ENCODE peak calls at places on chromosomes 4 and X, in eight cellular contexts. F is amniotic epithelial cell, H is WTC11, O is fibroblast of mammary gland, X is lower leg skin, E is thyroid gland, Q is foreskin fibroblast, A is T-helper 1 cell. C is an unnamed sample.

GRCh38 chrX:149370097-149370496 is 135.0 kb downstream of the IDS start:
- DNase-seq in F (peak), H (no peak), O (no peak), X (no peak), E (no peak), Q (no peak), A (no peak), C (peak)

GRCh38 chrX:18368402-18368801 is 13.9 kb upstream of the SCML2 start:
- DNase-seq in F (no peak), H (no peak), O (no peak), X (no peak), E (no peak), Q (no peak), A (no peak), C (peak)

GRCh38 chr4:14893713-14894112 is 108.6 kb upstream of the CPEB2 start:
- DNase-seq in F (no peak), H (no peak), O (no peak), X (no peak), E (no peak), Q (no peak), A (no peak), C (no peak)

GRCh38 chrX:55056820-55057690 is 17.8 kb upstream of the PAGE2B start:
- DNase-seq in F (peak), H (no peak), O (peak), X (no peak), E (no peak), Q (no peak), A (no peak), C (peak)

GRCh38 chr4:77196866-77197265 is 39.9 kb downstream of the CCNG2 start:
- DNase-seq in F (no peak), H (no peak), O (no peak), X (no peak), E (no peak), Q (no peak), A (no peak), C (no peak)

GRCh38 chrX:54066841-54067240 is 22.6 kb upstream of the PHF8 start:
- DNase-seq in F (peak), H (no peak), O (peak), X (no peak), E (no peak), Q (peak), A (no peak), C (peak)

GRCh38 chr4:87410157-87410556 is 12.2 kb upstream of the NUDT9 start:
- DNase-seq in F (peak), H (no peak), O (no peak), X (no peak), E (no peak), Q (no peak), A (no peak), C (no peak)

GRCh38 chrX:65871671-65872311 is 168.1 kb downstream of the VSIG4 start:
- DNase-seq in F (no peak), H (peak), O (no peak), X (no peak), E (no peak), Q (no peak), A (no peak), C (peak)

GRCh38 chr4:111641813-111642579 is 503.3 kb upstream of the FAM241A start:
- DNase-seq in F (peak), H (peak), O (peak), X (peak), E (peak), Q (peak), A (no peak), C (peak)

GRCh38 chr4:184250795-184251679 is 33.4 kb upstream of the ENPP6 start:
- DNase-seq in F (peak), H (no peak), O (peak), X (no peak), E (no peak), Q (peak), A (no peak), C (peak)

GRCh38 chr4:5125326-5125725 is 74.0 kb downstream of the STK32B start:
- DNase-seq in F (no peak), H (no peak), O (no peak), X (no peak), E (no peak), Q (no peak), A (no peak), C (no peak)

GRCh38 chr4:87310691-87311335 is 11.9 kb downstream of the HSD17B13 start:
- DNase-seq in F (no peak), H (no peak), O (no peak), X (no peak), E (no peak), Q (no peak), A (no peak), C (no peak)

GRCh38 chr4:80069837-80070788 is 2.9 kb downstream of the ANTXR2 start:
- DNase-seq in F (peak), H (no peak), O (peak), X (no peak), E (no peak), Q (no peak), A (no peak), C (no peak)